ENCODE peak calls at places on chromosomes 16 and 17, in seven cellular contexts. O is cardiac muscle cell, W is coronary artery, R is IMR-90, A is fibroblast of pulmonary artery, Q is A673, G is AG09309. L is an unnamed sample.

GRCh38 chr17:39782980-39783379 is 45.2 kb downstream of the GRB7 start:
- DNase-seq in Q (no peak), O (no peak), W (no peak), G (no peak), R (no peak), A (peak), L (no peak)

GRCh38 chr16:8885674-8886592 is 3.8 kb downstream of the LITAFD start:
- DNase-seq in W (no peak), Q (no peak), O (peak), G (no peak), R (peak), A (peak), L (peak)

GRCh38 chr17:75371981-75372380 is 33.5 kb downstream of the GRB2 start:
- DNase-seq in G (no peak), O (no peak), W (no peak), R (no peak), A (no peak), Q (no peak), L (no peak)

GRCh38 chr17:18224428-18225120 is 861 bp upstream of the LLGL1 start:
- DNase-seq in R (peak), A (peak), G (no peak), O (peak), Q (peak), W (no peak), L (peak)

GRCh38 chr17:76527430-76528111 is 9.9 kb downstream of the CYGB start:
- DNase-seq in Q (no peak), W (no peak), G (no peak), O (no peak), A (peak), R (peak), L (peak)

GRCh38 chr17:30600062-30600829 is 123.0 kb downstream of the GOSR1 start:
- DNase-seq in A (peak), R (peak), O (peak), G (no peak), W (peak), Q (peak), L (peak)

GRCh38 chr16:52581530-52581929 is 34.6 kb upstream of the TOX3 start:
- DNase-seq in O (no peak), G (no peak), A (no peak), Q (peak), W (no peak), R (no peak), L (no peak)

GRCh38 chr17:9771465-9771864 is 19.9 kb downstream of the DHRS7C start:
- DNase-seq in Q (no peak), R (no peak), O (no peak), A (no peak), W (peak), G (no peak), L (no peak)

GRCh38 chr16:83802559-83802958 is 5.2 kb upstream of the HSBP1 start:
- DNase-seq in A (no peak), O (no peak), R (no peak), Q (no peak), G (no peak), W (no peak), L (no peak)

GRCh38 chr16:3965781-3966582 is 85.5 kb upstream of the CREBBP start:
- DNase-seq in Q (no peak), R (no peak), O (no peak), W (no peak), G (no peak), A (no peak), L (no peak)

DNA sequence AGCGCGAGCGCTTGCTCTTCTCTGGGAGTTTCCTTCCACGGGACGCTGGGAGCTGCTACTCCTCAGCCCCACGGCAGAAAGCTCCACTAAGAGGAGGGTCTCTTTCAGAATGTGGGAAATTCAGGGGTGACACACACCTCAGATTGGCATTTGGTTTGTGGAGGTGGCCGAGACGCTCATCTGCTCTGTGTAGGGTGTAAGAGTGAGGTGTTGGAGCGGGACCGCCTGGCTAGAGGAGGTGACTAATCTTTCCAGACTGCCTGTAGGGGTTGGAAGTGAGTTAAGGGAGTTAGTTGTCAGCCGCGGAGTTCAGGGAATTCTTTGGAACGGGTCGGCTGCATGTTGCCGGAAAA is 741 bp downstream of the PSMD11 start:
- DNase-seq in R (peak), W (no peak), G (no peak), O (peak), A (peak), Q (peak), L (peak)
- TF ChIP-seq CTCF in R (no peak), W (no peak), G (peak), O (no peak), A (no peak), Q (no peak), L (no peak)

GRCh38 chr17:2624292-2624731 is 30.9 kb downstream of the PAFAH1B1 start:
- DNase-seq in R (no peak), W (no peak), Q (peak), O (no peak), A (no peak), G (no peak), L (no peak)
- H3K4me3 ChIP-seq in R (no peak), W (no peak), Q (no peak), O (no peak), A (no peak), G (no peak), L (no peak)

DNA sequence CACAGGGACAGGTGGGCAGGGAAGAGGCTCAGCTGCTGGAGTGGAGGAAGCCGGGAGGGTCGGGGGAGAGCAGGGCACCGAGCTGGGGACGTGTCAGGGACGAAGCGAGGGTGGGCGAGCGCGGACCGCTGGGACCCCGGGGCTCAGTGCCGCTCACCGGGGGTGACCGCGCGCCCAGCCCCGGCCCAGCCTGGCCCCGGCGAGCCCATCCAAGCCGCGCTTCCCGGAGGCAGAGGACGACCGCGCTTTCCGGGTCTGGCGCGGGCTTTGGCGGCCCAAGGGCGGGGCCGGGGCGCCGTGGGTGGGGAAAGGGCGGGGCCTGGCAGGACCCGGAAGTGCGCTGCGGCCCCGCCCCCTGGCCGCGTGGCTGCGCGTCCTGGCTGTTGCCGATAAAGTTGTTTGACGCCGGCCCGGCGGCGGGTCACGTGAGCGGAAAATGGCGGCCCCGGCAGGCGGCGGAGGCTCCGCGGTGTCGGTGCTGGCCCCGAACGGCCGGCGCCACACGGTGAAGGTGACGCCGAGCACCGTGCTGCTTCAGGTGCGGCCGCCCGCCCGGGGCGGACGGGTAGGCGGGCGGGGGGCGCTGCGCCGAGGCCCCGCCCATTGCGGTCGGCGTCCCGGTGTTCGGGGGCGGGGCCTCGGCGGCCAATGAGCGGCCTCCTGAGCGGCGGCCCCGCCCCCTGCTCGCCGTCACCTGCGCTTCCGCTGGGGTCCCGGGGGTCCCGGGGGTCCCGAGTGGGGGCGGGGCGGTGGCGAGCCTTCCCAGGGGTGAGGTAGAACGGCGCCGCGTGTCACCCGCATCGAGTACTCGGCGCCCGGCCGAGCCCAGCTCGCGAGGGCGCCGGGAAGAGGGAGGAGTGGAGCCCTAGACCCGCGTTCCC is at the start of gene ASPSCR1:
- DNase-seq in A (peak), G (peak), O (peak), R (peak), Q (peak), W (peak), L (peak)
- TF ChIP-seq CTCF in A (no peak), G (no peak), O (no peak), R (peak), Q (no peak), W (no peak), L (no peak)

DNA sequence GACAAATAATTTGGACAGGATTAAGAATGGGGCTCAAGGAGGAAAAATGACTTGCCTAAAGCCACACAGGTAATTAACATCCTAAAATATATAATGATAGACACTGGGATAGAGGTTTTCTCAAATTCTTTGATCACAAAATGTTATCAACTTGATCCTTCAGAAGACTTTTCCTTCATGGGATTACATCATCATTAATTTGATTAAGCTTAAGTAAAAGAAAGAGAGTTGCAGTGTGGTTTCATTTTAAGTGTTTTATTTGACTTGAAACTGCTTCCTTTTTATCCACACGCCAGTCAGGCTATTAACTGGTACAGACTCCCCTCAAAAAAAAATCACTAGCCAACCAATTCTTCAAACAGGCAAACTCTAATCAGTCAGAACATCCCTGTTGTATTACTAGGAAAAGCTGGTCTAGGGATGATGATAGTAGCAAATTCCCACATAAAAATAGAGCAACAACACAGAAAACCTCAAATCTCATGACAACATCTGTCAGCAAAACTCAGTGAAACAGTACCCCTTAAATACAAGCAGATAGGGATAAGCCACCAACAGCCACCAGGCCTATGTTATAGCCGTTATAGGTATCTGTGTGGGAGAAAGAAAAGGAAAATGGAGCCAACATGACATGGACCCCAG is 32.5 kb downstream of the AKAP10 start:
- DNase-seq in R (no peak), Q (peak), O (no peak), G (no peak), W (no peak), A (no peak), L (no peak)
- H3K4me3 ChIP-seq in R (no peak), Q (no peak), O (no peak), G (no peak), W (no peak), A (no peak), L (no peak)

GRCh38 chr16:19555186-19555937 is at the start of gene VPS35L:
- DNase-seq in A (peak), W (peak), R (peak), Q (peak), O (peak), G (peak), L (peak)
- TF ChIP-seq CTCF in A (peak), W (peak), R (peak), Q (peak), O (peak), G (peak), L (peak)

GRCh38 chr17:78174870-78175642 is 6.7 kb downstream of the SYNGR2 start:
- DNase-seq in Q (no peak), G (no peak), R (no peak), W (no peak), A (no peak), O (no peak), L (no peak)
- H3K4me3 ChIP-seq in Q (no peak), G (no peak), R (no peak), W (peak), A (no peak), O (no peak), L (no peak)

L was measured in cardiac fibroblast.